ENCODE peak calls at places on chromosomes 7 and 10, in four cellular contexts. One of them, this sample, is unnamed.

GRCh38 chr10:116631871-116632295 is 11.1 kb downstream of the PNLIPRP2 start:
- DNase-seq in HCT116: no peak
- DNase-seq in H1: no peak
- DNase-seq in GM12878: no peak
- DNase-seq in this sample: no peak

GRCh38 chr10:125016611-125017202 is 74.8 kb downstream of the ZRANB1 start:
- DNase-seq in H1: no peak
- DNase-seq in GM12878: no peak
- DNase-seq in HCT116: no peak
- DNase-seq in this sample: no peak

GRCh38 chr7:55140981-55141278 is 122.1 kb downstream of the EGFR start:
- DNase-seq in H1: no peak
- DNase-seq in HCT116: no peak
- DNase-seq in GM12878: no peak
- DNase-seq in this sample: no peak

GRCh38 chr7:55778631-55779030 is 83.9 kb downstream of the SEPTIN14 start:
- DNase-seq in HCT116: peak; percentile 7
- DNase-seq in H1: no peak
- DNase-seq in GM12878: no peak
- DNase-seq in this sample: no peak

GRCh38 chr10:96951954-96952353 is 119.9 kb downstream of the LCOR start:
- DNase-seq in H1: no peak
- DNase-seq in HCT116: no peak
- DNase-seq in GM12878: no peak
- DNase-seq in this sample: no peak

GRCh38 chr10:96610817-96611216 is 24.0 kb upstream of the TM9SF3 start:
- DNase-seq in H1: no peak
- DNase-seq in HCT116: no peak
- DNase-seq in GM12878: no peak
- DNase-seq in this sample: no peak

GRCh38 chr10:62083413-62083794 is 181.9 kb downstream of the ARID5B start:
- DNase-seq in GM12878: no peak
- DNase-seq in HCT116: no peak
- DNase-seq in H1: no peak
- DNase-seq in this sample: peak; percentile 15

GRCh38 chr7:133293390-133294110 is 40.7 kb downstream of the EXOC4 start:
- DNase-seq in GM12878: no peak
- DNase-seq in H1: no peak
- DNase-seq in HCT116: no peak
- DNase-seq in this sample: no peak

GRCh38 chr7:122301858-122302745 is 2.4 kb downstream of the FEZF1 start:
- DNase-seq in H1: no peak
- DNase-seq in GM12878: no peak
- DNase-seq in HCT116: no peak
- DNase-seq in this sample: no peak

GRCh38 chr10:4028027-4028471 is 243.0 kb upstream of the KLF6 start:
- DNase-seq in GM12878: no peak
- DNase-seq in H1: no peak
- DNase-seq in HCT116: no peak
- DNase-seq in this sample: no peak

GRCh38 chr10:74598891-74599566 is 227.4 kb upstream of the KAT6B start:
- DNase-seq in GM12878: peak; percentile 78
- DNase-seq in HCT116: no peak
- DNase-seq in H1: no peak
- DNase-seq in this sample: no peak

GRCh38 chr10:55233505-55233904 is 432.5 kb upstream of the PCDH15 start:
- DNase-seq in GM12878: peak; percentile 5
- DNase-seq in HCT116: no peak
- DNase-seq in H1: no peak
- DNase-seq in this sample: no peak

GRCh38 chr7:40516376-40516775 is 381.6 kb downstream of the SUGCT start:
- DNase-seq in H1: no peak
- DNase-seq in HCT116: no peak
- DNase-seq in GM12878: no peak
- DNase-seq in this sample: no peak

GRCh38 chr10:50417906-50418697 is 166.8 kb upstream of the ASAH2 start:
- DNase-seq in HCT116: peak; percentile 86
- DNase-seq in H1: peak; percentile 29
- DNase-seq in GM12878: peak; percentile 63
- DNase-seq in this sample: peak; percentile 78

GRCh38 chr7:18345641-18346234 is 149.8 kb upstream of the HDAC9 start:
- DNase-seq in GM12878: no peak
- DNase-seq in H1: no peak
- DNase-seq in HCT116: peak; percentile 46
- DNase-seq in this sample: peak; percentile 29

GRCh38 chr7:13036256-13036765 is 348.9 kb downstream of the ARL4A start:
- DNase-seq in GM12878: no peak
- DNase-seq in H1: no peak
- DNase-seq in HCT116: no peak
- DNase-seq in this sample: no peak

GRCh38 chr7:108109216-108109908 is 20.8 kb downstream of the LAMB4 start:
- DNase-seq in HCT116: peak; percentile 21
- DNase-seq in GM12878: no peak
- DNase-seq in H1: no peak
- DNase-seq in this sample: no peak

GRCh38 chr10:10007972-10008371 is 1009.7 kb upstream of the CELF2 start:
- DNase-seq in GM12878: no peak
- DNase-seq in H1: no peak
- DNase-seq in HCT116: no peak
- DNase-seq in this sample: no peak

GRCh38 chr10:45282061-45282460 is 33.3 kb downstream of the OR13A1 start:
- DNase-seq in H1: no peak
- DNase-seq in GM12878: no peak
- DNase-seq in HCT116: no peak
- DNase-seq in this sample: no peak

GRCh38 chr7:97342512-97342911 is 225.0 kb downstream of the SDHAF3 start:
- DNase-seq in H1: no peak
- DNase-seq in HCT116: no peak
- DNase-seq in GM12878: no peak
- DNase-seq in this sample: no peak

GRCh38 chr10:30422981-30423654 is 10.9 kb upstream of the MAP3K8 start:
- DNase-seq in GM12878: no peak
- DNase-seq in HCT116: no peak
- DNase-seq in H1: peak; percentile 25
- DNase-seq in this sample: no peak

GRCh38 chr10:42959833-42960232 is 117.0 kb upstream of the RET start:
- DNase-seq in H1: no peak
- DNase-seq in HCT116: no peak
- DNase-seq in GM12878: no peak
- DNase-seq in this sample: no peak

GRCh38 chr7:28298870-28299484 is 113.3 kb upstream of the CREB5 start:
- DNase-seq in H1: peak; percentile 29
- DNase-seq in GM12878: no peak
- DNase-seq in HCT116: peak; percentile 48
- DNase-seq in this sample: no peak

GRCh38 chr10:60089095-60089494 is 182.7 kb upstream of the CCDC6 start:
- DNase-seq in HCT116: peak; percentile 45
- DNase-seq in GM12878: no peak
- DNase-seq in H1: no peak
- DNase-seq in this sample: no peak

GRCh38 chr7:108463613-108464012 is 7.4 kb upstream of the NRCAM start:
- DNase-seq in H1: no peak
- DNase-seq in HCT116: no peak
- DNase-seq in GM12878: no peak
- DNase-seq in this sample: no peak

GRCh38 chr7:29968683-29969457 is 20.7 kb downstream of the SCRN1 start:
- DNase-seq in H1: no peak
- DNase-seq in HCT116: no peak
- DNase-seq in GM12878: no peak
- DNase-seq in this sample: no peak

GRCh38 chr10:104447331-104447730 is 93.7 kb downstream of the CFAP58 start:
- DNase-seq in HCT116: no peak
- DNase-seq in H1: no peak
- DNase-seq in GM12878: no peak
- DNase-seq in this sample: no peak

GRCh38 chr7:138705122-138705521 is 4.0 kb upstream of the SVOPL start:
- DNase-seq in HCT116: no peak
- DNase-seq in GM12878: no peak
- DNase-seq in H1: no peak
- DNase-seq in this sample: no peak

GRCh38 chr7:37062019-37062418 is 337.7 kb upstream of the AOAH start:
- DNase-seq in HCT116: no peak
- DNase-seq in GM12878: no peak
- DNase-seq in H1: no peak
- DNase-seq in this sample: no peak

DNA sequence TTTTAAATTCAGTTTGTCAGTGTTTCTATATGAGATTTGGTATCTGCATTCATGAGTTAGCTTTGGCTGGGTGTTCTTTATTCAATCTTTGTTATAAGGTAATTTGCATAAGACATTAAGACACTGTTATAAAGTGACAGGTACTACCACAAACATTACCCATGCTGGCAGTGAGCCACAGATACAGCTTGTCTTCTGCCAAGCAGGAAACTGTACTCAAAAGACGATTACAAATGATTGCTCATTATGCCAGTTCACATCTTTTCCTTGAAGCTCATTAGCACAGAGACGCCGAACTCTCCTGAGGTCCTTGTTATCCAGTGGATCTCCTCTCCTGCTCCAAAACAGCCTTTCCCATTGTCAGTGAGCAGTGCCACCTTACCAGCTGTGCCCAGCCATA is 30.4 kb downstream of the AMPH start:
- DNase-seq in HCT116: no peak
- DNase-seq in H1: no peak
- DNase-seq in GM12878: no peak
- DNase-seq in this sample: no peak
- TF ChIP-seq EGR1 in HCT116: no peak
- TF ChIP-seq EGR1 in H1: no peak
- TF ChIP-seq EGR1 in GM12878: no peak
- TF ChIP-seq EGR1 in this sample: no peak

DNA sequence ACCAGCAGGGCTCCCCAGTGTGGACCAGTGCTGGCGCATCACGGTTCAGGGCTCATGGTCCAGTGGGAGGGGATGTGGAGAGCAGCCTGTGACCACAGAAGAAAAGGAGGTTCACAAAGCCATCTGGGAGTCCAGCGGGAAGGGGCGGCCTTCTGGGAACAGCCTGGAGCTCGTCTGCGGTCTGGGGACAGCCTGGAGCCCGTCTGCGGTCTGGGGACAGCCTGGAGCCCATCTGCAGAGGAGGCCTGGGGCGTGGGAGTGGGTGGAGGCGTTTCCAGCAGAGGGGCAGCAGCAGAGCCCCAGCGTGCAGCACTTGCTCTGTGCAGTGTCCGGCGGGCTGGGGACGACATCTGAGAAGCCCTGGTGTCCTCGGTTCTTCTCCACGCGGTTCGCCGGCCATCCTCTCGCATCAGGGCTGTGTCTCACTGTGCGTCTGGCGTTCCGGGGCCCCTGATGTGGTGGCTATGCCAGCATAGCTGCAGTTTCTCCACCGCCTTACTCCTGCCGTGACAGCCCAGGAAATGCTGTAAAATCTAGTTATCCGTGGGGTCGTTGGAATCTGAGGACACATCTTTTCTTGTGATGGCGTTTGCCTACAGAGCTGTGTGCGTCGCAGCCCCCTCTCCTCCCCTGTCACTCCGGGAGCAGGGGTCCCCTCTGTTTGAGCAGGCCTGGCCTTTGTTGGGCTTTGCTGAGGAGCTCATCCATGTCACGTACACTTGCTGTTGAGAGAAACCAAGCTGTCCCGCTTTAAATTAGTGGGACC is 104.6 kb downstream of the INPP5A start:
- DNase-seq in H1: no peak
- DNase-seq in HCT116: no peak
- DNase-seq in GM12878: no peak
- DNase-seq in this sample: no peak
- TF ChIP-seq EGR1 in H1: no peak
- TF ChIP-seq EGR1 in HCT116: no peak
- TF ChIP-seq EGR1 in GM12878: no peak
- TF ChIP-seq EGR1 in this sample: no peak

GRCh38 chr7:94928168-94928707 is 20.8 kb downstream of the PPP1R9A start:
- DNase-seq in GM12878: no peak
- DNase-seq in HCT116: no peak
- DNase-seq in H1: no peak
- DNase-seq in this sample: no peak

GRCh38 chr7:94939393-94939792 is 32.0 kb downstream of the PPP1R9A start:
- DNase-seq in HCT116: no peak
- DNase-seq in GM12878: no peak
- DNase-seq in H1: no peak
- DNase-seq in this sample: no peak

DNA sequence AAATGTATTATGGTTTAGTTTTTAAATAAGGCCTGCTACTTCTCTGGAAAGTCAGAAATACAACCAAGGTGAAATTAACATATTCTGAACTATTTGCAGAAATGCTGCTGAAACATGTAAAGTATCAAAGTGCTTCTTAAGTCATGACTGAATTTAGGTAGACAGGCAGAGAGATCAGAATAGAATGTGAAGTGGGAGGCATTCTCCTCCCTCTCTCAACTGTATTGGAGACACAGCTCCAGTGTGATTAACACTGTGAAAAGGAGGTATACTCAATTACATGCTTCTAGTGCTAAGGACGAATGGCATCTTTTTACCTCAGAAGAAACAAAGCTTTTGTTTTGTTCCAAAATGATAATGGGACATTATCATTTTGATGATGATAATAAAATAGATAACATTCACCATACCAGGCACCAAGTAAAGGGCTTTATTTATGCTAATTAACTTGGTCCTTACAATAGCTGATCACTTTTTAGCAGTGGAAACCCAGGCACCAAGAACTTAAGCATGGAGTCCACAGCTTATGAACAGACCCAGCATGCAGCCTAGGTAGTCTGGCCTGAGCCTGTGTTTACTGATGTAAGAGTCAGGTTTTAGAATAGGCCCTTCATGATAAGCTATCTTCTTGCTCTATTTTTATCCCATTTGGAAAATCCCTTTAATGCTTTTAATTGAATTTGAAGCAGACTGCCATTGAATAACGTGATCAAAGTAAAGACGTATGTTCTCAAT is 26.0 kb downstream of the PPP1R9A start:
- DNase-seq in HCT116: no peak
- DNase-seq in GM12878: no peak
- DNase-seq in H1: no peak
- DNase-seq in this sample: no peak
- TF ChIP-seq EGR1 in HCT116: no peak
- TF ChIP-seq EGR1 in GM12878: no peak
- TF ChIP-seq EGR1 in H1: no peak
- TF ChIP-seq EGR1 in this sample: no peak

DNA sequence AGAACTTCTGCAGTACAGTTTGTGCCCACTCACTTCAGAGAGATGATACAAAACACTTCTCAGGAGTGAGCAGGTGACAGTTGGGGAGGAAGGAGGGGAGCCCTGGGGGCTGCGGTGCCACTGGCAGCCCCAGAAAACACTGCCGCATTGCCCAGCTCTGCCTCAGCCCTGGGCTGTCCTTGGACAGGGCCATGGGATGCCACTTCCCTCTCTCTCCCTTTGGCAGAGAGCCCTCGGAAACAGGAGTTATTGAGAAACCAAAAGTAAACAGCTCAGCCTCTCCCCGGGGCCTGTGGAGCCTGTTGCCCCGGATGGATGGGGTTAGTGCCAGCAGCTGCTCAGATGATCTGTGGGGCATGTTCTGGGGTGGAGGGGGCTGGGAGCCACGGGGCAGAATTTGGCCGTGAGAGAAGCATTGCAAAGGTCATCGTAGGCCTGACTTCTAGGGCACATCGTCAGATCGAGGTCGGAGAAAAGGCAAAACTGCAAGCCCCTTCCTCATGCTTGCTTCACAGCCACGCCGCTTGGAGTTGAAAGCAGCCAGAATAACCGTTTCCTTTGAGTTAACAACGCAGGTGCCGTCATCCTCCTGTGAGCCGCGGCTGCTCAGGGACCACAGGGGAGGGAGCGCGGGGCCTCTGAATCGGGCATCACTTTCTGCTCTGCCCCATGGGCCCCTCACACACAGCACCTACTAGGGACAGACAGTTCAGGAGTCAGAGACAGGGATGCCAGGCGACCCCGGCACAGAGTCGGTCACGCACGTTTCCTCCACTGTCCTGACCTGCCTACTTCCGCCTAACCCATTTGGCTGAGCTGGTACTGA is 256.4 kb downstream of the CAMK1D start:
- DNase-seq in HCT116: no peak
- DNase-seq in H1: no peak
- DNase-seq in GM12878: no peak
- DNase-seq in this sample: no peak
- TF ChIP-seq EGR1 in HCT116: no peak
- TF ChIP-seq EGR1 in H1: no peak
- TF ChIP-seq EGR1 in GM12878: no peak
- TF ChIP-seq EGR1 in this sample: no peak

This sample was measured in K562.